ENCODE peak calls at places on chromosomes 6 and 20, in eight cellular contexts. K, D, J, L, R, S, Y and P are unnamed samples.

GRCh38 chr6:348860-349396 is 42.6 kb upstream of the IRF4 start:
- DNase-seq in D (no peak), Y (no peak), R (no peak), J (peak; percentile 48), K (no peak), L (no peak), S (no peak), P (no peak)

GRCh38 chr6:38445912-38446311 is 193.8 kb downstream of the BTBD9 start:
- DNase-seq in L (no peak), D (no peak), R (no peak), K (no peak), J (no peak), S (no peak), Y (no peak), P (no peak)

GRCh38 chr6:170043881-170044790 is 246.7 kb downstream of the DLL1 start:
- DNase-seq in J (no peak), R (no peak), Y (no peak), D (no peak), L (no peak), K (no peak), S (no peak), P (no peak)

GRCh38 chr6:92684386-92684785 is 735.0 kb downstream of the EPHA7 start:
- DNase-seq in S (no peak), K (no peak), Y (no peak), L (peak; percentile 8), J (no peak), D (no peak), R (no peak), P (no peak)

GRCh38 chr6:45265246-45265645 is 62.9 kb upstream of the RUNX2 start:
- DNase-seq in Y (no peak), D (no peak), R (no peak), K (no peak), S (no peak), L (peak; percentile 6), J (no peak), P (no peak)

GRCh38 chr6:21186479-21187055 is 407.0 kb upstream of the SOX4 start:
- DNase-seq in K (no peak), R (no peak), D (no peak), L (peak; percentile 61), Y (no peak), J (no peak), S (no peak), P (no peak)

GRCh38 chr20:33789109-33789857 is 21.9 kb upstream of the CHMP4B start:
- DNase-seq in D (no peak), L (peak; percentile 98), S (peak; percentile 20), K (peak; percentile 92), J (peak; percentile 67), Y (no peak), R (no peak), P (no peak)

GRCh38 chr6:167146977-167147376 is 10.8 kb downstream of the GPR31 start:
- DNase-seq in R (no peak), Y (no peak), S (no peak), L (no peak), D (no peak), J (no peak), K (no peak), P (no peak)

GRCh38 chr6:91611190-91611589 is 1024.3 kb upstream of the MAP3K7 start:
- DNase-seq in D (no peak), S (no peak), Y (no peak), K (no peak), R (no peak), L (no peak), J (no peak), P (no peak)

GRCh38 chr20:38728911-38729642 is 4.8 kb downstream of the SLC32A1 start:
- DNase-seq in S (no peak), J (no peak), D (no peak), R (no peak), K (no peak), Y (no peak), L (no peak), P (no peak)

GRCh38 chr6:141153563-141153962 is 979.2 kb upstream of the GJE1 start:
- DNase-seq in D (no peak), J (no peak), R (no peak), L (no peak), K (no peak), Y (no peak), S (no peak), P (no peak)

GRCh38 chr6:150377211-150377781 is 8.5 kb downstream of the IYD start:
- DNase-seq in S (no peak), K (peak; percentile 60), D (no peak), R (no peak), Y (peak; percentile 83), L (peak; percentile 47), J (peak; percentile 60), P (no peak)

GRCh38 chr6:29943053-29943966 is 978 bp downstream of the HLA-A start:
- DNase-seq in S (no peak), Y (no peak), J (peak; percentile 51), D (peak; percentile 71), K (no peak), L (no peak), R (peak; percentile 35), P (no peak)

GRCh38 chr20:7799872-7800271 is 140.4 kb downstream of the HAO1 start:
- DNase-seq in J (no peak), Y (no peak), R (no peak), D (no peak), S (no peak), L (no peak), K (no peak), P (no peak)

GRCh38 chr20:11929947-11930346 is 12.3 kb downstream of the BTBD3 start:
- DNase-seq in D (no peak), L (no peak), S (no peak), J (no peak), Y (no peak), R (no peak), K (no peak), P (no peak)

GRCh38 chr20:45092898-45093297 is 8.0 kb downstream of the KCNS1 start:
- DNase-seq in R (no peak), K (no peak), Y (no peak), S (no peak), J (no peak), D (no peak), L (no peak), P (no peak)

GRCh38 chr6:56889492-56889891 is 65.4 kb upstream of the BEND6 start:
- DNase-seq in K (no peak), D (no peak), Y (no peak), S (no peak), R (no peak), L (no peak), J (no peak), P (no peak)

GRCh38 chr20:63082308-63082938 is 75.7 kb upstream of the BHLHE23 start:
- DNase-seq in S (no peak), K (no peak), Y (no peak), D (peak; percentile 38), R (no peak), L (peak; percentile 27), J (peak; percentile 45), P (peak; percentile 35)

DNA sequence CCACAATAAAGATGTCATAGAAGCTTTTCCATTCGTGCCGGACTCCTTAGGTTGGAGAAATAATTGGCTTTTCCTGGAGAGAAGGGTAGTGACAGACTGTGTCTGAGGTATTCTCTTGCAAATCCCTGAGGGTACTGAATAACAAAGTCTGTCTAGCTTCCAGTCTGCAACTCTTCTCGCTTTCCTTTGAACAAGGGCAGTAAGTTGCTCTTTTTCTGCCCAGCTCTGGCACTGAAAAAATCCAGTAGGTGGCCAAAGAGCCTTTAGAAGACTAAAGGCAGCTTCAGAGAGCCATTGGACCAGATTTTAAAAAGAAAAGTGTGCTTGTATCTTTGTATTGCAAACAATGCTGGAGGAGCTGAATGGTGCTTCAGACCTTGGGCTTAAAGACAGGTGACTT is 20.7 kb upstream of the RREB1 start:
- DNase-seq in L (peak; percentile 25), Y (no peak), D (no peak), R (no peak), J (no peak), K (no peak), S (no peak), P (no peak)
- TF ChIP-seq CTCF in L (peak; percentile 30), Y (no peak), D (no peak), R (no peak), J (peak; percentile 28), K (no peak), S (no peak), P (no peak)

DNA sequence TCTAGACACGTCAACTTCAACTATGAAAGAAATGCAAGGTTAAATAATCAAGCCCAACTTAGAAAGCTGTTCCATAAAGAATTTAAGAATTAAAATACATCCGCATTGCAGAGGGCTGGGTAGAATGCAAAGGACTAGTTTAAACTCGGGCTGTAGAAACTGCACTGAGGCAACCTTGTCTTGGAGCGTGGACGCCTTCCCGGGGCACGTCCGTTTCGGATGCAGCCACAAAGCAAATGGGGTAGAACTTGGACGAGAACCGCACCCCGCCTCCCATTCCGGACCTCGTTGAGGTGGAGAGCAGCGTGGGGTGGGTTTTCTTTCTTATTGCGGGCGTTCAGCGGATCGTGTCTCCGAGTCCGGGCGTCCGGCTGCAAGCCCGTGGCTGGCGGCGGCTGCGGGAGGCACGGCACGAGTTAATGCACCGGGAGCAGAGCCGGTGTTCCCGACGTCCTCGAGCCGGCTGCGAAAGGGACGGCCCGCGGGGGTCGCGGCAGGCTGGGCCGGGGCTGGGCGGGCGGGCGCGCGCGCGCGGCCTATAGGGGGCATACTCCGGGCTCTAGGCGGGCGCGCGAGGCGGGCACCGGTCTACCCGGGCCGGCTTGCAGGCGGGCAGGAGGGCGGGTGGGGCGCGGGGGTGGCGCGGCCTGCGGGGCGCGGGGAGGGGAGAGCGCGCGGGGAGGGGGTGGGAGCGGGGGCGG is 2.0 kb downstream of the JARID2 start:
- DNase-seq in L (peak; percentile 72), K (peak; percentile 68), S (no peak), J (peak; percentile 80), Y (no peak), R (peak; percentile 52), D (peak; percentile 82), P (no peak)
- H3K4me3 ChIP-seq in L (peak overlapping the region; percentile 93), K (peak overlapping the region; percentile 87), S (peak overlapping the region; percentile 97), J (peak overlapping the region; percentile 94), Y (peak overlapping the region; percentile 84), R (peak overlapping the region; percentile 93), D (peak overlapping the region; percentile 57), P (peak overlapping the region; percentile 93)

DNA sequence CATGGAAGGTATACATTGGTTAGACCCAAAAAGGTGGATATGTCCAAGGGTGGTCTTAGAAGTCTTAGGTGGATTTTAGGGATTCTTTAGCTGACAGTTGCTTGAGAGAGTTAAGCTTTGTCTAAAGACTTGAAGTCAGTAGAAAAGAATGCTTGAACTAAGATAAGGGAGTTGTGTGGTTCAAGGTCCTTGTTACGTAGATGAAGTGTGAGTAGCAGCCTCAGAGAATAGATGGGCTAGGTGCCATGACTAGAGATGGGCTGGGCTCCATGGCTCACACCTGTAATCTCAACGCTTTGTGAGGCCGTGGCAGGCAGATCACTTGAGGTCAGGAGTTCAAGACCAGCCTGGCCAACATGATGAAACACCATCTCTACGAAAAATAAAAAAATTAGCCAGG is 1.7 kb downstream of the SHLD1 start:
- DNase-seq in S (no peak), J (no peak), L (peak; percentile 45), D (no peak), Y (no peak), R (no peak), K (no peak), P (no peak)
- H3K27ac ChIP-seq in S (no peak overlapping the region), J (no peak overlapping the region), L (no peak overlapping the region), D (no peak overlapping the region), Y (no peak overlapping the region), R (no peak overlapping the region), K (no peak overlapping the region), P (no peak overlapping the region)

GRCh38 chr6:113306552-113307145 is 550.5 kb upstream of the MARCKS start:
- DNase-seq in J (peak; percentile 74), L (peak; percentile 26), Y (peak; percentile 93), R (peak; percentile 76), K (peak; percentile 37), S (no peak), D (peak; percentile 61), P (peak; percentile 65)
- TF ChIP-seq CTCF in J (peak; percentile 71), L (peak; percentile 52), Y (peak; percentile 58), R (peak; percentile 60), K (peak; percentile 28), S (peak; percentile 35), D (peak; percentile 58), P (peak; percentile 53)